ENCODE peak calls at places on chromosome 11, in four cellular contexts. O, X, L and B are unnamed samples.

GRCh38 chr11:3865388-3866193 is 10.1 kb downstream of the STIM1 start:
- DNase-seq in O (peak), L (peak), X (no peak), B (no peak)

GRCh38 chr11:10208045-10208674 is 85.9 kb downstream of the SBF2 start:
- DNase-seq in L (peak), O (peak), X (peak), B (peak)

GRCh38 chr11:70243912-70244652 is 26.4 kb upstream of the PPFIA1 start:
- DNase-seq in O (peak), L (no peak), X (no peak), B (no peak)

GRCh38 chr11:128757235-128757711 is 63.4 kb downstream of the FLI1 start:
- DNase-seq in O (peak), X (no peak), L (no peak), B (no peak)

GRCh38 chr11:113773092-113773415 is 438 bp downstream of the ZW10 start:
- DNase-seq in X (no peak), L (peak), O (peak), B (no peak)

GRCh38 chr11:60631939-60632338 is 67.5 kb upstream of the MS4A8 start:
- DNase-seq in O (no peak), X (no peak), L (no peak), B (no peak)

GRCh38 chr11:68441466-68442230 is 18.9 kb upstream of the PPP6R3 start:
- DNase-seq in O (peak), L (peak), X (no peak), B (no peak)

GRCh38 chr11:134159652-134160051 is 64.1 kb downstream of the NCAPD3 start:
- DNase-seq in L (no peak), O (no peak), X (no peak), B (no peak)

GRCh38 chr11:32758291-32758690 is 36.2 kb downstream of the CCDC73 start:
- DNase-seq in O (no peak), L (no peak), X (no peak), B (no peak)

GRCh38 chr11:61791737-61792309 is 576 bp downstream of the TMEM258 start:
- DNase-seq in O (peak), X (peak), L (peak), B (peak)

GRCh38 chr11:59761985-59762384 is 6.8 kb downstream of the STX3 start:
- DNase-seq in O (no peak), L (no peak), X (no peak), B (no peak)

GRCh38 chr11:79438631-79439429 is 2.0 kb downstream of the TENM4 start:
- DNase-seq in L (peak), X (no peak), O (peak), B (no peak)

GRCh38 chr11:132072880-132073213 is 702.4 kb downstream of the NTM start:
- DNase-seq in X (no peak), O (peak), L (no peak), B (no peak)

GRCh38 chr11:102955624-102956023 is at the start of gene MMP13:
- DNase-seq in O (no peak), X (no peak), L (no peak), B (no peak)

GRCh38 chr11:67463680-67464410 is 5.2 kb downstream of the TMEM134 start:
- DNase-seq in O (peak), L (no peak), X (peak), B (no peak)

GRCh38 chr11:3058753-3059664 is 1.8 kb upstream of the CARS1 start:
- DNase-seq in O (peak), X (peak), L (peak), B (no peak)

GRCh38 chr11:66909181-66909580 is 49.0 kb downstream of the PC start:
- DNase-seq in L (no peak), X (no peak), O (no peak), B (no peak)

GRCh38 chr11:127055240-127055639 is 54.7 kb upstream of the KIRREL3 start:
- DNase-seq in X (no peak), L (no peak), O (no peak), B (no peak)

GRCh38 chr11:117378966-117379865 is 51.6 kb downstream of the CEP164 start:
- DNase-seq in O (no peak), L (no peak), X (no peak), B (no peak)

GRCh38 chr11:1674879-1675235 is 22.1 kb upstream of the KRTAP5-6 start:
- DNase-seq in L (no peak), O (no peak), X (no peak), B (no peak)

GRCh38 chr11:119474682-119475596 is 52.0 kb upstream of the THY1 start:
- DNase-seq in L (peak), X (peak), O (peak), B (peak)

GRCh38 chr11:46612326-46612725 is 4.7 kb downstream of the HARBI1 start:
- DNase-seq in O (no peak), L (no peak), X (no peak), B (no peak)